ENCODE peak calls at places on chromosomes 4 and X, in six cellular contexts. R is A549, Q is sigmoid colon, S is uterus, I is tibial nerve, Y is transverse colon. J is an unnamed sample.
A peak's percentile ranks its signal among the peaks of the same experiment; 100 is the strongest.

GRCh38 chrX:3461824-3462508 is 115.5 kb upstream of the MXRA5 start:
- DNase-seq in R (no peak), Q (no peak), S (no peak), I (no peak), Y (no peak), J (no peak)

GRCh38 chr4:39104255-39104654 is 42.2 kb downstream of the KLHL5 start:
- DNase-seq in R (no peak), Q (no peak), S (no peak), I (no peak), Y (no peak), J (no peak)

GRCh38 chrX:43741843-43742573 is 85.9 kb downstream of the MAOA start:
- DNase-seq in R (no peak), Q (no peak), S (peak; percentile 36), I (peak; percentile 19), Y (no peak), J (no peak)

GRCh38 chrX:56797966-56798711 is 69.1 kb downstream of the NBDY start:
- DNase-seq in R (no peak), Q (peak; percentile 56), S (no peak), I (no peak), Y (peak; percentile 1), J (no peak)

GRCh38 chrX:45762699-45763647 is 562.3 kb upstream of the DIPK2B start:
- DNase-seq in R (no peak), Q (no peak), S (no peak), I (no peak), Y (no peak), J (no peak)

GRCh38 chr4:155952546-155952945 is 1.1 kb downstream of the CTSO start:
- DNase-seq in R (no peak), Q (no peak), S (no peak), I (no peak), Y (no peak), J (no peak)

GRCh38 chr4:90127706-90128345 is 632 bp downstream of the CCSER1 start:
- DNase-seq in R (no peak), Q (peak; percentile 54), S (no peak), I (no peak), Y (no peak), J (no peak)

GRCh38 chrX:10619311-10620015 is 922 bp downstream of the MID1 start:
- DNase-seq in R (no peak), Q (no peak), S (no peak), I (no peak), Y (no peak), J (no peak)

GRCh38 chr4:121077496-121077895 is 5.2 kb upstream of the NDNF start:
- DNase-seq in R (no peak), Q (no peak), S (no peak), I (no peak), Y (no peak), J (no peak)

GRCh38 chr4:149699642-149700041 is 116.0 kb downstream of the IQCM start:
- DNase-seq in R (no peak), Q (no peak), S (no peak), I (no peak), Y (no peak), J (no peak)

GRCh38 chr4:70721747-70722146 is at the start of gene RUFY3:
- DNase-seq in R (no peak), Q (peak; percentile 78), S (peak; percentile 69), I (peak; percentile 61), Y (no peak), J (peak; percentile 57)

GRCh38 chrX:136856527-136856926 is 24.0 kb downstream of the RBMX start:
- DNase-seq in R (no peak), Q (no peak), S (no peak), I (no peak), Y (no peak), J (no peak)

GRCh38 chrX:153190384-153190783 is 11.3 kb downstream of the MAGEA1 start:
- DNase-seq in R (no peak), Q (no peak), S (no peak), I (no peak), Y (no peak), J (no peak)

GRCh38 chrX:7083468-7084396 is 63.8 kb upstream of the STS start:
- DNase-seq in R (no peak), Q (no peak), S (no peak), I (no peak), Y (peak; percentile 38), J (no peak)

GRCh38 chr4:17717301-17717700 is 64.1 kb downstream of the FAM184B start:
- DNase-seq in R (no peak), Q (no peak), S (no peak), I (no peak), Y (no peak), J (no peak)

GRCh38 chrX:14777484-14777883 is 95.4 kb downstream of the FANCB start:
- DNase-seq in R (no peak), Q (no peak), S (no peak), I (no peak), Y (no peak), J (no peak)

GRCh38 chr4:10098770-10099139 is 17.8 kb downstream of the WDR1 start:
- DNase-seq in R (no peak), Q (no peak), S (no peak), I (no peak), Y (no peak), J (no peak)

GRCh38 chrX:31483336-31483735 is 411.5 kb upstream of the FTHL17 start:
- DNase-seq in R (no peak), Q (no peak), S (no peak), I (no peak), Y (no peak), J (no peak)
- H3K27ac ChIP-seq in R (no peak overlapping the region), Q (no peak overlapping the region), S (no peak overlapping the region), I (peak overlapping the region; percentile 54), Y (no peak overlapping the region), J (no peak overlapping the region)

GRCh38 chr4:66921433-66921832 is 623.9 kb downstream of the CENPC start:
- DNase-seq in R (no peak), Q (no peak), S (no peak), I (no peak), Y (no peak), J (no peak)
- TF ChIP-seq CTCF in R (no peak), Q (no peak), S (no peak), I (no peak), Y (no peak), J (no peak)

GRCh38 chr4:173332963-173333657 is 1.0 kb downstream of the HMGB2 start:
- DNase-seq in R (no peak), Q (no peak), S (no peak), I (no peak), Y (no peak), J (no peak)

GRCh38 chr4:173332021-173332487 is 2.1 kb downstream of the HMGB2 start:
- DNase-seq in R (no peak), Q (no peak), S (no peak), I (no peak), Y (no peak), J (no peak)

GRCh38 chr4:173325007-173325736 is 9.0 kb downstream of the HMGB2 start:
- DNase-seq in R (no peak), Q (no peak), S (no peak), I (no peak), Y (no peak), J (no peak)

GRCh38 chr4:173330590-173330989 is 3.6 kb downstream of the HMGB2 start:
- DNase-seq in R (no peak), Q (no peak), S (no peak), I (no peak), Y (no peak), J (no peak)

DNA sequence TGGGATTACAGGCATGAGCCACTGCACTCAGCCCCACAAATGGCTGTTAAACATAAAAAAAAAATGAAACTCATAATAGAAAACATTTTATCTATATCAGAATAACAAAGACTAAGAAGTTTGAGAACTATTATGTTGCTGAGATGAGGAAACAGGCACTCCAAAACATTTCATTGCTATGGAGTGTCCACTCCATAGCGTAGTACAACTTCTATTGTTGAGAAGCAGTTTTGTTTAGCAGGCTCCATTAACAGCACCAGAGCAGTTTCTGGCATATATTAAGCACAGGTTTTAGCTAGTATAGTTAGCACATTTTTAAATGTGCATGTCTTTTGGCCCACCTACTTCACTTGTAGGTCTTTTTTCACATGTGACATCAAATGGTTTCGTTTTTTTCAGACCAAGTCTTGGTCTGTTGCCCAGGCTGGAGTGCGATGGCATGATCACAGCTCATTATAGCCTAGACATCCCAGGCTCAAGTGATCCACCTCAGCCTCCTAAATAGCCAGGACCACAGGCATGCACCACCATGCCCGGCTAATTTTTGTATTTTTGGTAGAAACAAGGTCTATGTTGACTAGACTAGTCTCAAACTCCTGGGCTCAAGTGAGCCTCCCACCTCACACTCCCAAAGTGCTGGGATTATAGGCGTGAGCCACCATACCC is 5.8 kb downstream of the HMGB2 start:
- DNase-seq in R (no peak), Q (no peak), S (no peak), I (no peak), Y (no peak), J (no peak)
- TF ChIP-seq POLR2A in R (no peak), Q (no peak), S (no peak), I (no peak), Y (no peak), J (no peak)

GRCh38 chr4:139436122-139436521 is 17.8 kb upstream of the RAB33B start:
- DNase-seq in R (no peak), Q (no peak), S (no peak), I (no peak), Y (no peak), J (peak; percentile 37)
- H3K27ac ChIP-seq in R (no peak overlapping the region), Q (no peak overlapping the region), S (no peak overlapping the region), I (no peak overlapping the region), Y (no peak overlapping the region), J (no peak overlapping the region)